ENCODE peak calls at places on chromosomes 16 and 17, in nine cellular contexts. E, O, S, V, B, A, F, X and N are unnamed samples.

GRCh38 chr16:46830417-46830901 is 521 bp downstream of the C16orf87 start:
- DNase-seq in E (no peak), O (peak), S (peak), V (peak), B (no peak), A (no peak), F (no peak), X (peak), N (peak)

GRCh38 chr17:2084766-2085647 is 30.1 kb downstream of the HIC1 start:
- DNase-seq in E (no peak), O (peak), S (peak), V (no peak), B (no peak), A (peak), F (peak), X (peak), N (peak)

GRCh38 chr16:76175718-76176117 is 101.5 kb upstream of the CNTNAP4 start:
- DNase-seq in E (no peak), O (no peak), S (no peak), V (no peak), B (no peak), A (no peak), F (no peak), X (no peak), N (no peak)

GRCh38 chr17:34758316-34758715 is 178.9 kb downstream of the TMEM132E start:
- DNase-seq in E (no peak), O (no peak), S (no peak), V (no peak), B (no peak), A (no peak), F (no peak), X (no peak), N (no peak)

GRCh38 chr16:57950382-57950781 is 20.5 kb downstream of the CNGB1 start:
- DNase-seq in E (no peak), O (no peak), S (no peak), V (no peak), B (no peak), A (no peak), F (no peak), X (no peak), N (no peak)

GRCh38 chr17:78257810-78258322 is 26.4 kb downstream of the TMEM235 start:
- DNase-seq in E (no peak), O (peak), S (no peak), V (peak), B (no peak), A (peak), F (no peak), X (peak), N (no peak)

GRCh38 chr16:47475786-47476185 is 14.7 kb downstream of the PHKB start:
- DNase-seq in E (no peak), O (peak), S (no peak), V (no peak), B (peak), A (peak), F (no peak), X (no peak), N (peak)

GRCh38 chr17:38617967-38618760 is 12.4 kb upstream of the SRCIN1 start:
- DNase-seq in E (no peak), O (no peak), S (no peak), V (no peak), B (no peak), A (no peak), F (no peak), X (no peak), N (no peak)

GRCh38 chr17:60729854-60730253 is 52.2 kb downstream of the BCAS3 start:
- DNase-seq in E (no peak), O (peak), S (no peak), V (no peak), B (no peak), A (peak), F (no peak), X (no peak), N (no peak)

GRCh38 chr17:28379814-28380571 is 8.5 kb downstream of the SARM1 start:
- DNase-seq in E (no peak), O (peak), S (no peak), V (no peak), B (peak), A (peak), F (no peak), X (no peak), N (no peak)

GRCh38 chr16:8678068-8678927 is 3.9 kb downstream of the ABAT start:
- DNase-seq in E (no peak), O (peak), S (no peak), V (no peak), B (peak), A (peak), F (no peak), X (no peak), N (peak)

GRCh38 chr17:14297161-14297851 is 3.6 kb upstream of the HS3ST3B1 start:
- DNase-seq in E (no peak), O (peak), S (peak), V (no peak), B (peak), A (no peak), F (peak), X (peak), N (peak)

GRCh38 chr16:473046-474043 is 47.9 kb downstream of the RAB11FIP3 start:
- DNase-seq in E (no peak), O (no peak), S (no peak), V (no peak), B (no peak), A (peak), F (no peak), X (no peak), N (no peak)

GRCh38 chr16:29848420-29849297 is 14.4 kb downstream of the CDIPT start:
- DNase-seq in E (no peak), O (peak), S (peak), V (peak), B (peak), A (peak), F (peak), X (peak), N (peak)

GRCh38 chr16:31807086-31807485 is 66.5 kb upstream of the ZNF267 start:
- DNase-seq in E (no peak), O (no peak), S (no peak), V (no peak), B (no peak), A (no peak), F (no peak), X (no peak), N (no peak)

GRCh38 chr17:18917506-18918032 is 34.4 kb upstream of the SLC5A10 start:
- DNase-seq in E (no peak), O (no peak), S (no peak), V (no peak), B (no peak), A (no peak), F (no peak), X (no peak), N (no peak)

GRCh38 chr17:1455291-1455747 is 713 bp downstream of the CRK start:
- DNase-seq in E (no peak), O (peak), S (peak), V (peak), B (peak), A (peak), F (peak), X (peak), N (peak)

GRCh38 chr17:1686086-1686485 is 1.4 kb upstream of the PRPF8 start:
- DNase-seq in E (no peak), O (no peak), S (no peak), V (no peak), B (no peak), A (no peak), F (no peak), X (no peak), N (no peak)

GRCh38 chr17:17913695-17914332 is 58.4 kb downstream of the TOM1L2 start:
- DNase-seq in E (no peak), O (peak), S (peak), V (peak), B (peak), A (peak), F (peak), X (peak), N (peak)

GRCh38 chr17:81831957-81832607 is 1.0 kb downstream of the MCRIP1 start:
- DNase-seq in E (no peak), O (no peak), S (no peak), V (peak), B (peak), A (peak), F (no peak), X (peak), N (peak)

GRCh38 chr16:58533751-58534470 is 18.6 kb downstream of the SETD6 start:
- DNase-seq in E (no peak), O (peak), S (no peak), V (no peak), B (no peak), A (no peak), F (no peak), X (no peak), N (no peak)

GRCh38 chr16:27242868-27243590 is 25.5 kb downstream of the NSMCE1 start:
- DNase-seq in E (no peak), O (peak), S (no peak), V (no peak), B (no peak), A (peak), F (peak), X (peak), N (peak)

GRCh38 chr17:76905036-76905435 is 36.8 kb downstream of the MGAT5B start:
- DNase-seq in E (no peak), O (no peak), S (no peak), V (no peak), B (no peak), A (no peak), F (no peak), X (no peak), N (no peak)

GRCh38 chr16:53090271-53090590 is 35.4 kb downstream of the CHD9 start:
- DNase-seq in E (no peak), O (no peak), S (no peak), V (no peak), B (no peak), A (no peak), F (no peak), X (no peak), N (no peak)

GRCh38 chr16:53089434-53090270 is 34.9 kb downstream of the CHD9 start:
- DNase-seq in E (no peak), O (peak), S (no peak), V (no peak), B (no peak), A (no peak), F (peak), X (no peak), N (peak)

GRCh38 chr16:53093162-53093744 is 38.5 kb downstream of the CHD9 start:
- DNase-seq in E (no peak), O (no peak), S (no peak), V (no peak), B (no peak), A (no peak), F (no peak), X (no peak), N (no peak)

GRCh38 chr16:53090591-53091507 is 36.1 kb downstream of the CHD9 start:
- DNase-seq in E (peak), O (peak), S (peak), V (peak), B (peak), A (peak), F (peak), X (peak), N (peak)

GRCh38 chr16:53091508-53092211 is 36.9 kb downstream of the CHD9 start:
- DNase-seq in E (no peak), O (peak), S (peak), V (peak), B (peak), A (peak), F (peak), X (peak), N (peak)
- H3K4me3 ChIP-seq in E (no peak), O (peak), S (peak), V (peak), B (no peak), A (no peak), F (no peak), X (no peak), N (peak)

GRCh38 chr16:73527191-73527590 is 479.3 kb upstream of the ZFHX3 start:
- DNase-seq in E (no peak), O (no peak), S (no peak), V (peak), B (no peak), A (peak), F (no peak), X (no peak), N (no peak)
- TF ChIP-seq CTCF in E (no peak), O (no peak), S (no peak), V (no peak), B (no peak), A (no peak), F (no peak), X (no peak), N (no peak)

GRCh38 chr16:83031524-83031923 is 404.8 kb downstream of the CDH13 start:
- DNase-seq in E (no peak), O (no peak), S (no peak), V (no peak), B (no peak), A (peak), F (no peak), X (no peak), N (no peak)
- H3K4me3 ChIP-seq in E (no peak), O (no peak), S (no peak), V (no peak), B (no peak), A (no peak), F (no peak), X (no peak), N (no peak)

GRCh38 chr16:50946098-50946497 is 204.2 kb downstream of the CYLD start:
- DNase-seq in E (no peak), O (no peak), S (no peak), V (no peak), B (no peak), A (no peak), F (no peak), X (no peak), N (no peak)
- TF ChIP-seq CTCF in E (no peak), O (no peak), S (no peak), V (no peak), B (no peak), A (no peak), F (no peak), X (no peak), N (no peak)